ENCODE peak calls at places on chromosome 11, in four cellular contexts. I is HepG2, N is K562, V is GM12878. S is an unnamed sample. For H3K4me1, the result is how much of the 10 kb centered on the place peaks cover.

GRCh38 chr11:72988796-72989195 is 153.3 kb downstream of the FCHSD2 start:
- DNase-seq in I (no peak), N (no peak), V (no peak), S (no peak)

GRCh38 chr11:11391796-11392195 is 38.7 kb upstream of the CSNK2A3 start:
- DNase-seq in N (no peak), V (no peak), I (no peak), S (no peak)

GRCh38 chr11:103281301-103281700 is 172.1 kb downstream of the DYNC2H1 start:
- DNase-seq in V (no peak), I (no peak), N (no peak), S (no peak)

GRCh38 chr11:108035690-108036089 is 27.0 kb downstream of the CUL5 start:
- DNase-seq in N (no peak), V (no peak), I (no peak), S (peak)

GRCh38 chr11:116731097-116731761 is 41.6 kb downstream of the BUD13 start:
- DNase-seq in V (no peak), N (no peak), I (peak), S (peak)

GRCh38 chr11:122780296-122780949 is 57.9 kb upstream of the CRTAM start:
- DNase-seq in V (no peak), I (no peak), N (no peak), S (no peak)

GRCh38 chr11:123405123-123405592 is 24.9 kb upstream of the GRAMD1B start:
- DNase-seq in I (no peak), N (no peak), V (no peak), S (no peak)

GRCh38 chr11:124740277-124740882 is 638 bp downstream of the NRGN start:
- DNase-seq in V (no peak), I (no peak), N (peak), S (peak)

GRCh38 chr11:23540101-23540561 is 679.9 kb upstream of the CCDC179 start:
- DNase-seq in N (peak), V (peak), I (peak), S (peak)

GRCh38 chr11:36775157-36775556 is 177.1 kb upstream of the RAG2 start:
- DNase-seq in N (no peak), V (no peak), I (no peak), S (no peak)

GRCh38 chr11:82996966-82997606 is 74.6 kb downstream of the RAB30 start:
- DNase-seq in V (peak), N (no peak), I (no peak), S (no peak)

GRCh38 chr11:19962795-19963163 is 197.5 kb downstream of the DBX1 start:
- DNase-seq in I (no peak), N (no peak), V (no peak), S (no peak)

GRCh38 chr11:28010001-28010400 is 98.0 kb downstream of the KIF18A start:
- DNase-seq in I (no peak), V (no peak), N (no peak), S (no peak)

GRCh38 chr11:126189109-126189929 is 22.1 kb downstream of the RPUSD4 start:
- DNase-seq in N (no peak), I (peak), V (peak), S (peak)

GRCh38 chr11:34354782-34355181 is 3.0 kb downstream of the ABTB2 start:
- DNase-seq in I (no peak), V (no peak), N (no peak), S (no peak)

GRCh38 chr11:38182126-38182907 is 1584.3 kb upstream of the RAG2 start:
- DNase-seq in I (peak), V (no peak), N (no peak), S (no peak)

GRCh38 chr11:76337469-76337868 is 43.5 kb downstream of the THAP12 start:
- DNase-seq in N (no peak), I (no peak), V (no peak), S (no peak)

GRCh38 chr11:44566559-44566949 is 1.1 kb downstream of the CD82 start:
- DNase-seq in I (no peak), N (no peak), V (no peak), S (no peak)
- H3K4me1 ChIP-seq in I (under half), N (under half), V (under half), S (under half)

DNA sequence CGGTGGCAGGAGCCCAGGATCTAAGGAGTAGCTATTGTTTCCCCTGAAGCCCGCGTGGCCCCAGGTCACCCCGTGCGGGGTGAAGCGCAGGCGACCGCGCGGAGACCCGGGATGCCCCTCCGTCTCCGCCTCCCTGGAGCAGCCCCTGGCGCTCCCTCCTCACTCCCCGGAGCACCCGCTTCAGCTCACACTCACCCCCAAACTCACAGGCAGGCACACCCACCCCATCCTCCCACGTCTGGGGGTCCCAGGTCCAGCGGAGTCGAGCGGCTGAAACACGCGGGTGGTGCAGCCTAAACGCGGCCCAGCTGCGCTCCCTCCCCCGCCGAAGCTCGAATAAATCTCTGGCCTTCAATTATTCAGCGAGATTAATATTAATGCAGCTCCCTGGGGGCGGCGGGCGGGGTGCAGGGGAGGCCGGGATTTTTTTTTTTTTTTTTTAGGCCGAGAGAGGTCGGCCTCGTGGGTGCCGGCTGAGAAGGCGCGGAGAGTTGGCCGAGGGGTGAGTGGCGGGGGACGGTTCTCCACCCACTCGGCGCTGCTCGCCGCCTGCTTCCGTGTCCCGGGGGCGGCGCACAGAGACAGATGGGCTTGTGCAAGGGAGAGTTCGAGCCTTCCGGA is 465 bp upstream of the SLC1A2 start:
- DNase-seq in V (no peak), N (no peak), I (no peak), S (peak)
- TF ChIP-seq JUNB in V (no peak), N (no peak), I (no peak), S (no peak)

GRCh38 chr11:61930936-61931335 is 13.6 kb upstream of the RAB3IL1 start:
- DNase-seq in V (no peak), I (peak), N (no peak), S (no peak)

GRCh38 chr11:61924016-61924360 is 6.6 kb upstream of the RAB3IL1 start:
- DNase-seq in N (no peak), I (no peak), V (no peak), S (no peak)

GRCh38 chr11:61928606-61929005 is 11.2 kb upstream of the RAB3IL1 start:
- DNase-seq in I (no peak), V (no peak), N (no peak), S (no peak)

GRCh38 chr11:61926235-61926634 is 8.9 kb upstream of the RAB3IL1 start:
- DNase-seq in V (no peak), N (no peak), I (no peak), S (no peak)

GRCh38 chr11:61927501-61927900 is 10.1 kb upstream of the RAB3IL1 start:
- DNase-seq in V (no peak), I (no peak), N (no peak), S (no peak)
- TF ChIP-seq CREB1 in V (no peak), I (no peak), N (no peak), S (no peak)

GRCh38 chr11:95717314-95717713 is 72.3 kb downstream of the FAM76B start:
- DNase-seq in I (no peak), V (no peak), N (no peak), S (no peak)

GRCh38 chr11:95714853-95715776 is 74.5 kb downstream of the FAM76B start:
- DNase-seq in I (no peak), N (no peak), V (peak), S (no peak)

GRCh38 chr11:95715777-95716241 is 73.8 kb downstream of the FAM76B start:
- DNase-seq in N (no peak), V (peak), I (peak), S (peak)

GRCh38 chr11:95713428-95713827 is 76.2 kb downstream of the FAM76B start:
- DNase-seq in I (no peak), N (no peak), V (no peak), S (no peak)

GRCh38 chr11:95716266-95716665 is 73.3 kb downstream of the FAM76B start:
- DNase-seq in I (no peak), V (no peak), N (no peak), S (no peak)
- H3K4me1 ChIP-seq in I (under half), V (under half), N (under half), S (under half)

DNA sequence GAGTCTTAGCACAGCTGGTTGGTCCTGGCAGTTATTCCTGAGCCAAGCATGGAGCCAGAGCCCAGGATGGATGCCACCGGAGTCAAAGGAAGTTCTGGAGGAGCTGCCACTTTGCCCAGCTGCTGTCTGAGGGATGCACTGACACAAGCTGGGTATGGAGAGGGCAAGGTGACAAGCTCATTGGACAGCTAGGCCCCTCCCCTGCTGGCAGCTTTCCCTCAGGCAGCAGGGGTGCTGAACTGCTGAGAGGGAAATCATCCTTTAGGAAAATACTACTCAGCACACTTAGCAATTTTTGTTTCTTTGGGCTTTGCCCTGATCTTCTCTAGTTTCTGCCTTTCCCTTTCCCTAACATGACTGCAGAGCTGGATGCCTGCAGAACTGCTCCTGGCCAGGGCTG is 99.3 kb upstream of the SESN3 start:
- DNase-seq in V (no peak), N (no peak), I (no peak), S (no peak)
- TF ChIP-seq JUNB in V (no peak), N (no peak), I (no peak), S (no peak)

DNA sequence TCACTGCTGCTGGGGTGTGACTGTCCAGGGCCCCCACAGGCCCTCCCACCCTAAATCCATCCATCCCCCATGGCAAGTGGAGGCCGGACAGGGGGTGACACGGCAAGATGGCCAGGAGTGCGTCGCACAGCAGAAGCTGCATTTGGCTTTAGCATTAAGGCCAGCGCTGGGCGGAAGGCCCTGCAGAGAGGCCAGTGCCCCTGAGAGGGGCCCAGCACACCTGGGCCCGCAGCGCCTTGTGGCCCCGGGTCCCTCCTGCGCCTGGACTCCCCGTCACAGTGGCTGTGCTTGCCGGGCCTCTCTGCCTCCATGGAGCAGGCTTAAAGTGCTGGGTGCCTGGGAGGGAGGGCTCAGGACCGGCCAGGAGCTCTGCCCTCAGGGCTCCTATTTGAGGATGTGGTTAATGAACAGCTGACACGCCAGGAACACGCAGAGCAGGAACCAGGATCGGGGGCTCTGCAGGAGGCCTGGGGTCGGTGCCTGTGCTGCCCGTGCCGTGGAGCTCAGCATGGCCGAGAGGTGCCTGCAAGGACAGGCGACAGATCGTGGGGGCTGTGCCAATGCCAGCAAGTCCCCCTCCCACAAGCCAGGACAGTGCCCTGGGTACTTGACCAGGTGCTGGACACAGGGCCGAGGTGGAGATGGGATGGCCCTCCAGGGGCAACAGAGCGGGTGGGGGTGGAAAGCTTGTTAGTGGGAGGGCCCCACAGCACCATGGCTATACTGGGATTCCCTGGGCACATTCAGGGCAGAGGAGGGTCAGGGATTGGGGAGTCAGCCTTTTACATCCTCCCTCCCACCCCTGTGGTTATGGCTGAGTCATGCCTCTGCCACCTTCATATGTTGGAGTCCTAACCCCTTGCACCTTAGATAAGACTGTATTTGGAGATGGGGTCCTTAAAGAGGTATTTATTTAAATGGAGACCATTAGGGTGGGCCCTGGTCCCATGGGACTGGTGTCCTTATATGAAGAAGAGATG is 30.9 kb upstream of the CARS1 start:
- DNase-seq in N (no peak), V (no peak), I (no peak), S (no peak)
- TF ChIP-seq CREB1 in N (no peak), V (no peak), I (no peak), S (no peak)

GRCh38 chr11:12735262-12735661 is 61.0 kb downstream of the TEAD1 start:
- DNase-seq in I (no peak), V (no peak), N (no peak), S (no peak)
- H3K4me1 ChIP-seq in I (under half), V (under half), N (under half), S (under half)

GRCh38 chr11:95143106-95143681 is 53.5 kb downstream of the ENDOD1 start:
- DNase-seq in N (no peak), I (no peak), V (no peak), S (no peak)

GRCh38 chr11:95145430-95146063 is 55.9 kb downstream of the ENDOD1 start:
- DNase-seq in I (no peak), N (no peak), V (no peak), S (no peak)

GRCh38 chr11:95147364-95147905 is 57.8 kb downstream of the ENDOD1 start:
- DNase-seq in I (peak), N (peak), V (no peak), S (no peak)

GRCh38 chr11:95142431-95142830 is 52.8 kb downstream of the ENDOD1 start:
- DNase-seq in V (no peak), N (no peak), I (no peak), S (no peak)

DNA sequence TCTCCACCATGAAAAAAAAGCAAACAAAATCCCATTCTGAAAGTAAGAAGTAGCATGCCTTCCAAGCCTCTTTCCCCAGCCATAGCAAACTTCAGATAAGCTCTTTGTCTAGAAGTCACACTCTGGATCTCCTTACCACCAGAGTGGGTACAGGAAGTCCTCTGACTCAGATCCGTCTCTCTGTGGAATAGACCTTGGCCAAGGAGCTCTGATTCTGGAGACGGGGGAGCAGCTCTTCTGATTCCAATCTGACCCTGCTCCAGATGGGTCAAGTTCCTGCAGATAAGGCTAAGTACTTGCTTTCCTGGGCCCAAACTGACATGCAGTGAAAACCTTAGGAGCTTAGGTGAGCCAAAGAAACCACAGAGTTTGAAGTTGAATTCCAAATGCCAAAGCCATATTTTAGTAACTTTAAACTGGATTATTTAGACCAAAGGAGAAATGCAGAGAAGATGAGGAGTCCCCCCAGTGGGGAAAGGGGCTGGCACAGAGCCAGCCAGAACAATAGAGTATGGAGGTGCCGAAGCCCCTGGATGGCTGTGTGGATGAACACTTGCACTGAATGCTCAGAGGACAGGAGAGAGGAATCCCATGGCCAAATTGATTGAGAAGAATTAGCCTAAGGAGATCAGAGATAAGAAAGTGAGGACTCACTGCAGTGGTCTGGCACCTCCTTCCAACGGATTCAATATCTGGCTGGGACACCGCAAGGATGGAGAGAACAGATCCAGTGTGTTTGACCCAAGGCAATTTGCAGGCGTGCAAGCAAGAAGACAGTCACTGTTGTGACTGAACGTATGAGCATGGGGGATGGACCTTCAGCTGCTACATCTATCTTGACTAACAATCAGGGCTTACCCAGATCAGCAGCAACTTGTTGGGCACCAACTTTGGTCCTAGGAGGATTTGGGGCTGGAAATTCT is 54.9 kb downstream of the ENDOD1 start:
- DNase-seq in V (no peak), I (no peak), N (peak), S (no peak)
- TF ChIP-seq JUNB in V (no peak), I (no peak), N (no peak), S (no peak)

GRCh38 chr11:120057595-120058581 is 80.0 kb downstream of the TRIM29 start:
- DNase-seq in I (peak), V (no peak), N (no peak), S (peak)

GRCh38 chr11:120058931-120059330 is 79.0 kb downstream of the TRIM29 start:
- DNase-seq in I (no peak), N (no peak), V (no peak), S (no peak)

GRCh38 chr11:120055646-120056045 is 82.3 kb downstream of the TRIM29 start:
- DNase-seq in V (no peak), N (no peak), I (no peak), S (peak)

GRCh38 chr11:120056301-120057027 is 81.4 kb downstream of the TRIM29 start:
- DNase-seq in N (no peak), I (no peak), V (no peak), S (no peak)

GRCh38 chr11:120057028-120057330 is 80.9 kb downstream of the TRIM29 start:
- DNase-seq in I (no peak), V (no peak), N (no peak), S (no peak)
- TF ChIP-seq CREB1 in I (no peak), V (no peak), N (no peak), S (no peak)

GRCh38 chr11:13283636-13284035 is 6.0 kb downstream of the BMAL1 start:
- DNase-seq in I (no peak), V (no peak), N (no peak), S (peak)

GRCh38 chr11:13286247-13286821 is 8.7 kb downstream of the BMAL1 start:
- DNase-seq in I (no peak), V (no peak), N (no peak), S (no peak)

GRCh38 chr11:13287681-13288080 is 10.1 kb downstream of the BMAL1 start:
- DNase-seq in V (no peak), N (no peak), I (no peak), S (no peak)

GRCh38 chr11:13287026-13287425 is 9.4 kb downstream of the BMAL1 start:
- DNase-seq in N (no peak), V (no peak), I (no peak), S (no peak)

DNA sequence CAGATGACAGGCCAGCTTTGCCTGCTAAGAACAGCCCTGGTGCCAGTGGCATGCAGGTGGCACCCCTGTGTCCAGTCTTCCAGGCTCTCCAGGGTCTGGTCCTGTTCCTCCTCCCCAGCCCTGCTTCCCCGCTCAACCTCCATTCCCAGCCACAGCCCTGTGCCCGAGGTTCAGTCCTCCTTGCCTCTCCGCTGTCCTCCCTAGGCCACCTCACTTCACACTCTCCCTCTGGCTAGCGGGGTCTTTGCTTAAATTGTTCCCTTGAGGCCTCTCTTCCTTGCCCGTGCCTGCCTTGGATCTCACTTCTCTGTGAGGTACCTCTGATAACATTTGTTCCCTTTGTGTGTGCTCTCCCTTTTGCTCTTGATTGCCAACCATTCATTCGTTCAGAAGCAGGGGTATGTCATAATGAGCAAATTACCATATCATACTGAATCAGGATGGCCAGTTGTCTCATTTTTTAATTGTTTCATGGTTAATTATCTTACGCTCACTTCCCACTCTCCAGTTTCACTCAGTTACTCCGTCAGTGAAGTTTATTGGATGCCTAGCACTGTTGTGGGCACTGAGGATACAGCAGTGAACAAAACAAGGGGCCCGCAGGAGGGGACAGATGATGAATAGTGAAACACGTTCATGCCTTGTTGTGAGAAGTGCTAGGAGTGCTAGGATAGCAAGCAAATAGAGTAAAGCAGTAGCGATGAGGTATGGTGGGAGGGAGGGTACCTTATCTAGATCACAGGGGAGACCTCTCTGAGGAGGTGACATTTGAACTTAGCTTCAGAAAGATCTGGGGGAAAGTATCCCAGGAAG is 7.4 kb downstream of the BMAL1 start:
- DNase-seq in V (no peak), N (no peak), I (no peak), S (no peak)
- H3K4me1 ChIP-seq in V (under half), N (under half), I (under half), S (under half)